ENCODE peak calls at places on chromosomes 5 and 9, in five cellular contexts. One of them, this sample, is unnamed.
A peak's percentile ranks its signal among the peaks of the same experiment; 100 is the strongest.

GRCh38 chr5:56532411-56532935 is 282.9 kb upstream of the MAP3K1 start:
- DNase-seq in IMR-90: no peak
- DNase-seq in A549: no peak
- DNase-seq in K562: no peak
- DNase-seq in HepG2: no peak
- DNase-seq in this sample: no peak

GRCh38 chr5:87103616-87104287 is 163.9 kb upstream of the RASA1 start:
- DNase-seq in IMR-90: no peak
- DNase-seq in A549: no peak
- DNase-seq in K562: no peak
- DNase-seq in HepG2: no peak
- DNase-seq in this sample: no peak

GRCh38 chr9:4175846-4176245 is 124.0 kb downstream of the GLIS3 start:
- DNase-seq in IMR-90: peak; percentile 20
- DNase-seq in A549: no peak
- DNase-seq in K562: no peak
- DNase-seq in HepG2: no peak
- DNase-seq in this sample: no peak

GRCh38 chr9:91047993-91048607 is 246.5 kb downstream of the SYK start:
- DNase-seq in IMR-90: peak; percentile 95
- DNase-seq in A549: no peak
- DNase-seq in K562: no peak
- DNase-seq in HepG2: no peak
- DNase-seq in this sample: no peak

GRCh38 chr9:91817106-91817492 is 132.9 kb downstream of the ROR2 start:
- DNase-seq in IMR-90: no peak
- DNase-seq in A549: no peak
- DNase-seq in K562: no peak
- DNase-seq in HepG2: no peak
- DNase-seq in this sample: no peak

GRCh38 chr5:168015506-168015905 is 275.9 kb upstream of the WWC1 start:
- DNase-seq in IMR-90: peak; percentile 5
- DNase-seq in A549: no peak
- DNase-seq in K562: no peak
- DNase-seq in HepG2: no peak
- DNase-seq in this sample: no peak

GRCh38 chr5:103800728-103801127 is 238.1 kb upstream of the NUDT12 start:
- DNase-seq in IMR-90: peak; percentile 0
- DNase-seq in A549: no peak
- DNase-seq in K562: no peak
- DNase-seq in HepG2: no peak
- DNase-seq in this sample: no peak

GRCh38 chr9:107153336-107153735 is 129.7 kb upstream of the RAD23B start:
- DNase-seq in IMR-90: peak; percentile 16
- DNase-seq in A549: no peak
- DNase-seq in K562: no peak
- DNase-seq in HepG2: no peak
- DNase-seq in this sample: no peak

GRCh38 chr9:130927995-130928900 is 10.8 kb downstream of the FIBCD1 start:
- DNase-seq in IMR-90: peak; percentile 72
- DNase-seq in A549: peak; percentile 81
- DNase-seq in K562: no peak
- DNase-seq in HepG2: peak; percentile 70
- DNase-seq in this sample: no peak

GRCh38 chr5:36728697-36729543 is 122.5 kb downstream of the SLC1A3 start:
- DNase-seq in IMR-90: peak; percentile 73
- DNase-seq in A549: peak; percentile 69
- DNase-seq in K562: peak; percentile 79
- DNase-seq in HepG2: peak; percentile 65
- DNase-seq in this sample: peak; percentile 59

GRCh38 chr5:106171132-106171531 is 1499.6 kb downstream of the EFNA5 start:
- DNase-seq in IMR-90: no peak
- DNase-seq in A549: no peak
- DNase-seq in K562: no peak
- DNase-seq in HepG2: no peak
- DNase-seq in this sample: no peak

GRCh38 chr5:92552206-92553160 is 1028.5 kb downstream of the NR2F1-AS1 start:
- DNase-seq in IMR-90: peak; percentile 99
- DNase-seq in A549: peak; percentile 93
- DNase-seq in K562: no peak
- DNase-seq in HepG2: peak; percentile 57
- DNase-seq in this sample: peak; percentile 46

GRCh38 chr9:126375386-126375785 is 48.8 kb downstream of the MVB12B start:
- DNase-seq in IMR-90: peak; percentile 20
- DNase-seq in A549: no peak
- DNase-seq in K562: no peak
- DNase-seq in HepG2: peak; percentile 20
- DNase-seq in this sample: no peak

GRCh38 chr5:176415240-176416122 is 858 bp downstream of the CLTB start:
- DNase-seq in IMR-90: peak; percentile 49
- DNase-seq in A549: peak; percentile 53
- DNase-seq in K562: peak; percentile 31
- DNase-seq in HepG2: no peak
- DNase-seq in this sample: peak; percentile 61

DNA sequence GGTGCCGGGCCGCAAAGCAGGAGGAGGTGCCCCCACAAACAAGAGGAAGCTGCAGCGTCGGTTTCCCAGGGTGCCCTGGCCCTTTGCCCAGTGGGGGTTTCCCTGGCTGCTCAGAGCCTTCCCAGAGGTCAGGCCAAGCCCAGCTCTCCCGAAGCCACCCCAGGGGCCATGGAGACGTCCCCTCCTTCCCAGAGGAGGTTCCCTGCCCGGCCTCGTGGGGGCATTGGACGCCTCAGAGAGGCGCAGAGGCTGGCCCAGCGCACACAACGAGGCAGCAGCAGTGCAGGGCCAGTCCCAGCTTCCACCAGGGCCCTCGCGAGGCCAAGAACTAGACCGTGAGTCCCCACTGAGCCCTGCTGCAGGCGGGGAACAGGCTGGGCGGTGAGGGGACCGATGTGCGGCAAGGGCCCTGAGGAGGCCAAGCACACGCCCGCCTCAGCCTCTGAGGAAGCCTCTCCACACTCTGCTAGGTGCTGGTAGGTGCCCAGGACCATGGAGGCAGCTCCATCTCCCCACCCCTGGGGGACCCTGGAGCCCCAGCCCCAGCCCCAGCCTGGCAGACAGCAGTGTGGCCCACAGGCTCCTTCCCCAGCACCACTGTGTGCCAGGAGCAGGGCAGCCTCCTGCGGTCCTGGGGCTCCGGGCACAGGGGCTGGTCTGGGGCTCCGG is 7.0 kb downstream of the DIPK1B start:
- DNase-seq in IMR-90: no peak
- DNase-seq in A549: no peak
- DNase-seq in K562: no peak
- DNase-seq in HepG2: no peak
- DNase-seq in this sample: no peak
- TF ChIP-seq BHLHE40 in IMR-90: no peak
- TF ChIP-seq BHLHE40 in A549: no peak
- TF ChIP-seq BHLHE40 in K562: no peak
- TF ChIP-seq BHLHE40 in HepG2: no peak
- TF ChIP-seq BHLHE40 in this sample: no peak

GRCh38 chr9:12230708-12231107 is 462.5 kb upstream of the TYRP1 start:
- DNase-seq in IMR-90: no peak
- DNase-seq in A549: no peak
- DNase-seq in K562: no peak
- DNase-seq in HepG2: no peak
- DNase-seq in this sample: no peak
- TF ChIP-seq BHLHE40 in IMR-90: no peak
- TF ChIP-seq BHLHE40 in A549: no peak
- TF ChIP-seq BHLHE40 in K562: no peak
- TF ChIP-seq BHLHE40 in HepG2: no peak
- TF ChIP-seq BHLHE40 in this sample: no peak

GRCh38 chr9:137547687-137548543 is 2.3 kb downstream of the PNPLA7 start:
- DNase-seq in IMR-90: no peak
- DNase-seq in A549: no peak
- DNase-seq in K562: no peak
- DNase-seq in HepG2: no peak
- DNase-seq in this sample: no peak
- TF ChIP-seq BHLHE40 in IMR-90: no peak
- TF ChIP-seq BHLHE40 in A549: no peak
- TF ChIP-seq BHLHE40 in K562: no peak
- TF ChIP-seq BHLHE40 in HepG2: no peak
- TF ChIP-seq BHLHE40 in this sample: no peak

GRCh38 chr9:137410891-137411249 is 12.1 kb downstream of the EXD3 start:
- DNase-seq in IMR-90: no peak
- DNase-seq in A549: no peak
- DNase-seq in K562: no peak
- DNase-seq in HepG2: no peak
- DNase-seq in this sample: no peak

GRCh38 chr9:137409515-137409914 is 13.4 kb downstream of the EXD3 start:
- DNase-seq in IMR-90: no peak
- DNase-seq in A549: no peak
- DNase-seq in K562: no peak
- DNase-seq in HepG2: no peak
- DNase-seq in this sample: no peak

GRCh38 chr9:137412431-137412830 is 10.5 kb downstream of the EXD3 start:
- DNase-seq in IMR-90: peak; percentile 41
- DNase-seq in A549: no peak
- DNase-seq in K562: no peak
- DNase-seq in HepG2: no peak
- DNase-seq in this sample: no peak

GRCh38 chr9:137411260-137411659 is 11.7 kb downstream of the EXD3 start:
- DNase-seq in IMR-90: no peak
- DNase-seq in A549: no peak
- DNase-seq in K562: no peak
- DNase-seq in HepG2: no peak
- DNase-seq in this sample: no peak

GRCh38 chr9:137411670-137412380 is 11.1 kb downstream of the EXD3 start:
- DNase-seq in IMR-90: peak; percentile 94
- DNase-seq in A549: peak; percentile 87
- DNase-seq in K562: peak; percentile 83
- DNase-seq in HepG2: no peak
- DNase-seq in this sample: no peak
- TF ChIP-seq BHLHE40 in IMR-90: peak; percentile 99
- TF ChIP-seq BHLHE40 in A549: peak; percentile 79
- TF ChIP-seq BHLHE40 in K562: peak; percentile 95
- TF ChIP-seq BHLHE40 in HepG2: peak; percentile 56
- TF ChIP-seq BHLHE40 in this sample: no peak

GRCh38 chr5:125227333-125228075 is 481.1 kb upstream of the ZNF608 start:
- DNase-seq in IMR-90: peak; percentile 26
- DNase-seq in A549: peak; percentile 29
- DNase-seq in K562: peak; percentile 0
- DNase-seq in HepG2: no peak
- DNase-seq in this sample: peak; percentile 62
- TF ChIP-seq BHLHE40 in IMR-90: no peak
- TF ChIP-seq BHLHE40 in A549: no peak
- TF ChIP-seq BHLHE40 in K562: no peak
- TF ChIP-seq BHLHE40 in HepG2: no peak
- TF ChIP-seq BHLHE40 in this sample: no peak

DNA sequence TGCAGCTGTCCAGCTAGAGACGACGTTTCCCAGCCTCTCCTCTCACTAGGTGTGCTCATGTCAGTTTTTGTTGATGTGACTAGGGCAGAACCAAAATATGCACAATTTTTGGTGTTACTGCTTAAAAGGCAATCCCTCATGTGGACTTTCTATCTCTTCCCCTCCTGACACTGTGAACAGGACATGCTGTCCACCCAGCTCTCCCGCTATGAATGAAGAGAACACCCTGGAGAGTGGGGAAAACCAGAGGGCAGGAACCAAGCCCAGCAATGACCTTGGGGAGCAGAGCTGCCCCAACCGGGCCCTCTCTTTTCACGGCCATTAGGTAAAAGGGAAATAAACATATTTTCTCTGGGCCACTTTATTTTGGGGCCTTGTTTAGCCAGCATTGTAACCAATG is 46.7 kb upstream of the TBC1D2 start:
- DNase-seq in IMR-90: no peak
- DNase-seq in A549: no peak
- DNase-seq in K562: no peak
- DNase-seq in HepG2: no peak
- DNase-seq in this sample: no peak
- TF ChIP-seq BHLHE40 in IMR-90: no peak
- TF ChIP-seq BHLHE40 in A549: no peak
- TF ChIP-seq BHLHE40 in K562: no peak
- TF ChIP-seq BHLHE40 in HepG2: no peak
- TF ChIP-seq BHLHE40 in this sample: no peak